ENCODE peak calls at places on chromosomes 7 and 10, in five cellular contexts. M is uterus, B is HFFc6, S is astrocyte of the spinal cord, E is breast epithelium. H is an unnamed sample.

GRCh38 chr7:55100962-55101327 is 82.1 kb downstream of the EGFR start:
- DNase-seq in M (no peak), B (no peak), S (no peak), E (no peak), H (no peak)

GRCh38 chr10:21278491-21279216 is 246.8 kb downstream of the SKIDA1 start:
- DNase-seq in M (peak), B (peak), S (peak), E (peak), H (peak)

GRCh38 chr10:99661370-99661749 is 2.1 kb downstream of the ENTPD7 start:
- DNase-seq in M (no peak), B (peak), S (peak), E (no peak), H (peak)

GRCh38 chr10:80694930-80695329 is 157.2 kb downstream of the SH2D4B start:
- DNase-seq in M (no peak), B (no peak), S (no peak), E (no peak), H (no peak)

GRCh38 chr10:30058570-30059132 is 735 bp downstream of the JCAD start:
- DNase-seq in M (peak), B (no peak), S (no peak), E (no peak), H (no peak)

GRCh38 chr10:60235001-60235400 is 154.7 kb downstream of the ANK3 start:
- DNase-seq in M (no peak), B (peak), S (peak), E (no peak), H (peak)

GRCh38 chr10:98632456-98633150 is 185.9 kb upstream of the HPS1 start:
- DNase-seq in M (no peak), B (no peak), S (no peak), E (no peak), H (no peak)

GRCh38 chr7:101986335-101986734 is 168.9 kb downstream of the CUX1 start:
- DNase-seq in M (no peak), B (no peak), S (peak), E (no peak), H (peak)

GRCh38 chr7:114062810-114063209 is 144.0 kb upstream of the PPP1R3A start:
- DNase-seq in M (no peak), B (no peak), S (no peak), E (no peak), H (no peak)

GRCh38 chr7:147670759-147671158 is 919.8 kb upstream of the C7orf33 start:
- DNase-seq in M (no peak), B (no peak), S (no peak), E (no peak), H (no peak)

GRCh38 chr10:93542358-93542791 is 24.1 kb upstream of the FFAR4 start:
- DNase-seq in M (peak), B (no peak), S (peak), E (no peak), H (peak)

GRCh38 chr10:129692695-129693094 is 225.7 kb downstream of the MGMT start:
- DNase-seq in M (no peak), B (no peak), S (no peak), E (no peak), H (no peak)

GRCh38 chr7:98163704-98164478 is 47.3 kb upstream of the BHLHA15 start:
- DNase-seq in M (peak), B (peak), S (peak), E (no peak), H (peak)

GRCh38 chr7:99579281-99579955 is 18.6 kb upstream of the TMEM225B start:
- DNase-seq in M (no peak), B (no peak), S (no peak), E (no peak), H (no peak)

GRCh38 chr10:7532723-7533498 is 122.1 kb upstream of the SFMBT2 start:
- DNase-seq in M (no peak), B (no peak), S (no peak), E (no peak), H (no peak)

GRCh38 chr10:46022978-46023702 is 7.3 kb downstream of the NCOA4 start:
- DNase-seq in M (peak), B (peak), S (peak), E (peak), H (peak)

GRCh38 chr7:105820667-105821066 is 55.7 kb downstream of the ATXN7L1 start:
- DNase-seq in M (no peak), B (no peak), S (no peak), E (no peak), H (no peak)

GRCh38 chr10:95246582-95247051 is 44.2 kb downstream of the PDLIM1 start:
- DNase-seq in M (peak), B (peak), S (peak), E (no peak), H (peak)

GRCh38 chr7:4621401-4621800 is 60.7 kb upstream of the FOXK1 start:
- DNase-seq in M (no peak), B (no peak), S (no peak), E (no peak), H (peak)

GRCh38 chr10:65319493-65319892 is 1606.3 kb upstream of the LRRTM3 start:
- DNase-seq in M (no peak), B (no peak), S (no peak), E (no peak), H (no peak)

GRCh38 chr7:24825931-24826661 is 68.8 kb upstream of the GSDME start:
- DNase-seq in M (no peak), B (peak), S (peak), E (no peak), H (peak)

GRCh38 chr7:24978837-24979469 is 1.0 kb downstream of the OSBPL3 start:
- DNase-seq in M (no peak), B (peak), S (peak), E (no peak), H (peak)

GRCh38 chr7:152502813-152503790 is 67.3 kb upstream of the KMT2C start:
- DNase-seq in M (no peak), B (no peak), S (no peak), E (no peak), H (no peak)

GRCh38 chr7:4242706-4243105 is 439.4 kb upstream of the FOXK1 start:
- DNase-seq in M (no peak), B (no peak), S (no peak), E (no peak), H (no peak)

GRCh38 chr7:101506531-101506930 is 122.6 kb downstream of the MYL10 start:
- DNase-seq in M (no peak), B (no peak), S (no peak), E (no peak), H (no peak)

GRCh38 chr10:79555910-79556309 is 4.3 kb downstream of the SFTPA2 start:
- DNase-seq in M (no peak), B (no peak), S (no peak), E (no peak), H (no peak)

GRCh38 chr10:71623098-71623985 is 96.2 kb downstream of the C10orf105 start:
- DNase-seq in M (peak), B (peak), S (peak), E (no peak), H (peak)
- TF ChIP-seq CTCF in M (no peak), B (peak), S (peak), E (no peak), H (peak)

DNA sequence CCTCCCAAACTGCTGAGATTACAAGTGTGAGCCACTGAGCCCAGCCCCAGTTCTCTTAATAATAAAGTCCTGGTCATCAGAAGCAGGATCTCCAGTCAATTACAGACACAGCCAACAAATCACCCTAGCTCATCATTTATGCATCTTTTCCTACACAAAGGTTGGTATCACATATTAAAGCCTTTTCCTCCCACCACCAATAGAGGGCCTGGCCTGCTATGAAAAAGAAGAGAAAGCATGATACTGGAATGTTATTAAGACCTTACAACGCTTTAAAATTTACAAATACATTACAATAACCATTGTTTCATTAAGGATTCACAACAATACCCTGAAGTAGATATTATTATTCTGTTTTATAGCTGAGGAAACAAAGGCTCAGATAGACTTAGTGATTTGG is 25.9 kb downstream of the VAX1 start:
- DNase-seq in M (no peak), B (no peak), S (no peak), E (no peak), H (no peak)
- TF ChIP-seq CTCF in M (no peak), B (peak), S (peak), E (no peak), H (peak)

GRCh38 chr10:120279196-120279595 is 177.8 kb upstream of the PLPP4 start:
- DNase-seq in M (no peak), B (no peak), S (no peak), E (no peak), H (no peak)
- TF ChIP-seq CTCF in M (no peak), B (no peak), S (no peak), E (no peak), H (no peak)

GRCh38 chr10:126315471-126316177 is 72.7 kb downstream of the ADAM12 start:
- DNase-seq in M (no peak), B (peak), S (peak), E (no peak), H (peak)
- TF ChIP-seq CTCF in M (no peak), B (no peak), S (no peak), E (peak), H (peak)

GRCh38 chr7:140232959-140233649 is 56.3 kb upstream of the KDM7A start:
- DNase-seq in M (no peak), B (no peak), S (no peak), E (no peak), H (no peak)

GRCh38 chr7:140229591-140230516 is 53.1 kb upstream of the KDM7A start:
- DNase-seq in M (no peak), B (no peak), S (no peak), E (no peak), H (no peak)

GRCh38 chr7:140230517-140230861 is 53.7 kb upstream of the KDM7A start:
- DNase-seq in M (no peak), B (no peak), S (no peak), E (no peak), H (no peak)

GRCh38 chr7:140231779-140232491 is 55.2 kb upstream of the KDM7A start:
- DNase-seq in M (no peak), B (no peak), S (no peak), E (no peak), H (no peak)

DNA sequence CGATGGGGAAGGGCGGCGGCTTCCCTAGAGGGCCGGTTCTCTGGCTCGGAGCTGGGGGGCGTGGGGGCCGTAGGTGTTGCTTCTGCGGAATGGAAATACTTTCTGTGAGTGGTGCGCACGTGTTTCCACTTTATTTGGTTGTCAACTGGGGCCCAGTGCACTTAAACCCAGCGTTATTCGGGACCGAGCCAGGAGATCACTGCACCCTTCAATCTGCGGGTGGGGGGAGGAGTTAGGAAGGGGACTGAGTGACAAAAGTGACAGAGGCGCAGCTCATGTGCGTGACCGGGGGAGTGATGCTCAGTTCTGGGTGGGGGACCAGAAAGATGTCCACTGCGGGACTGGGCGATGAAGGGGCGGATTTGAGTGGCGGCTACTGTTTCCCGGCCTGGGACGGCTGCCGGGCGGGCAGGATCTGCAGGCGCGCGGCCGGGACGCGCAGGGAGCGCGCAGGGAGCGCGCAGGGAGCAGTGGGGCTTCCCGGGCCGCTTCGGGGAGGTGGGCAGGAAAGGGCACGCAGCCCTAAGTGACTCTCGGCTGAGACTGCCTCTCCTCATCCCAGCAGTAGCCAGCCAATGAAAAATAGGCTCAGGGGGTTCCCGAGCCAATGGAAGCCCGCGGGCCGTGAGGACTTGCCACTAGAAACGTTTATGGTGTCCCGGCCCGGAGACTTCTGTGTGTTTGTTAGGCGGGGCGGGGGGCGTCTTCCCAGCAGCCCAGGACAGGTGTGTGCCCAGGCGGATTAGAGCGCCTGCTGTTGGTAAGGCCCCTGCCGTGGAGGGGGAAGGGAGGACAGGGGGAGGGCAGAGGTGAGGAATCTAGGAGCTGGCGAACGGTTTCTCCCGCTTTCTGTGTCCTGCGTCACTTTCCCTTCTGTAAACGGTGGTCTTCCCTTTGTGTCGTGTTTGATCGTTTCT is 54.3 kb upstream of the KDM7A start:
- DNase-seq in M (peak), B (no peak), S (peak), E (no peak), H (peak)
- TF ChIP-seq CTCF in M (no peak), B (no peak), S (no peak), E (no peak), H (no peak)

DNA sequence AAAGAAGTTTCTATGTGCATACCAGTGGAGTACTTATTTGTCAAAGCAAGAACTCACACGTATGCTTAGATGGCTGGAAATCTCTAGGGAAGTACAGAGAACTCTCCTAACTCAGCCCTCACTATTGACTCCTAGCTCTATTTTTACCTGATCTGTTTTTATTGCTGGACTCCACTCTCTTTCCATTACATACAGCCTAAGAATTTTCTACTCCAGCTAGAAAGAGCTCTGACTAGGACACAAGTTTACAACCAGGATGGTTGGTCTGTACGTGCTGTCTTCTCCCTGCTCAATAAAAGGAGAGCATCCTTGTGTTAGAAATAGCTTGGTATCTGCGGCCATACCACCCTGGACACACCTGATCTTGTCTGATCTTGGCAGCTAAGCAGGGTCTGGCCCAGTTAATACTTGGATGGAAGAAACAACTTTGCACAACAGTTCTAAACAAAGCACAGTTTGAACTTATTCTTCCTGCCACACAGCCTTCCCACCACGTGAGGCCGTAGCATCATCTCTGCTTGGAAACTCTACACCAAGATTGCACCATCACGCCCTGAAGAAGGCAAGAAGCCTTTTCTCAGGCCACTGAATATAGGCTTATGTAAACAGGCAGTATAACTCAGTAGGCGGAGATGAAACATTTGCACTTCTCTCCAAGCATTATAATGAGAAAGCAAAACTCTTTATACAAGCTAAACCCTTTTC is 50.7 kb downstream of the KCNMA1 start:
- DNase-seq in M (peak), B (peak), S (peak), E (no peak), H (peak)
- TF ChIP-seq CTCF in M (no peak), B (peak), S (peak), E (no peak), H (no peak)

GRCh38 chr7:158973440-158973839 is 117.1 kb downstream of the DYNC2I1 start:
- DNase-seq in M (no peak), B (no peak), S (no peak), E (no peak), H (no peak)
- TF ChIP-seq CTCF in M (no peak), B (no peak), S (no peak), E (no peak), H (peak)

GRCh38 chr7:1512781-1513656 is 8.8 kb upstream of the INTS1 start:
- DNase-seq in M (peak), B (peak), S (peak), E (peak), H (peak)
- TF ChIP-seq CTCF in M (no peak), B (no peak), S (no peak), E (no peak), H (no peak)

GRCh38 chr10:58475322-58476277 is 37.1 kb upstream of the BICC1 start:
- DNase-seq in M (no peak), B (peak), S (peak), E (no peak), H (peak)
- TF ChIP-seq CTCF in M (no peak), B (no peak), S (no peak), E (no peak), H (no peak)